ENCODE peak calls at places on chromosomes 2 and 18, in nine cellular contexts. H is NCI-H524 treated with DMSO at 0.1 percent for 48 hours; R is progenitor cell of endocrine pancreas; K is Calu3; O is left kidney; B is activated CD4-positive, alpha-beta memory T cell treated with anti-CD3 and anti-CD28 coated beads, Interleukin-2, amount 10 ng/mL, durations not matched to agents 7 days and 5 days; C is hippocampal formation; Z is cardiac muscle cell; E is posterior cingulate gyrus. M is an unnamed sample.

GRCh38 chr2:188675391-188676011 is 298.7 kb upstream of the COL3A1 start:
- DNase-seq in H (no peak), R (no peak), K (no peak), O (no peak), B (no peak), C (no peak), Z (no peak), E (no peak), M (no peak)

GRCh38 chr2:40955635-40956034 is 503.7 kb upstream of the SLC8A1 start:
- DNase-seq in H (peak), R (no peak), K (no peak), O (no peak), B (no peak), C (no peak), Z (peak), E (no peak), M (no peak)

GRCh38 chr2:1245193-1245592 is 168.1 kb upstream of the TPO start:
- DNase-seq in H (no peak), R (no peak), K (no peak), O (no peak), B (no peak), C (no peak), Z (no peak), E (no peak), M (no peak)

GRCh38 chr2:148670773-148671172 is 26.2 kb downstream of the EPC2 start:
- DNase-seq in H (no peak), R (no peak), K (no peak), O (no peak), B (no peak), C (no peak), Z (no peak), E (no peak), M (no peak)

GRCh38 chr18:29164020-29164706 is 987.2 kb upstream of the CDH2 start:
- DNase-seq in H (no peak), R (no peak), K (no peak), O (no peak), B (no peak), C (no peak), Z (no peak), E (no peak), M (no peak)

GRCh38 chr2:58767833-58768726 is 527.0 kb upstream of the FANCL start:
- DNase-seq in H (peak), R (no peak), K (no peak), O (no peak), B (no peak), C (no peak), Z (no peak), E (no peak), M (no peak)

GRCh38 chr2:10402652-10403215 is 45.4 kb downstream of the ODC1 start:
- DNase-seq in H (no peak), R (no peak), K (no peak), O (no peak), B (no peak), C (no peak), Z (no peak), E (no peak), M (no peak)

GRCh38 chr2:75292826-75293225 is 93.5 kb upstream of the TACR1 start:
- DNase-seq in H (no peak), R (no peak), K (no peak), O (no peak), B (no peak), C (no peak), Z (no peak), E (no peak), M (no peak)

GRCh38 chr2:37809525-37809924 is 115.6 kb upstream of the RMDN2 start:
- DNase-seq in H (no peak), R (no peak), K (peak), O (peak), B (no peak), C (no peak), Z (peak), E (no peak), M (no peak)

GRCh38 chr2:18834341-18834740 is 245.0 kb upstream of the NT5C1B start:
- DNase-seq in H (no peak), R (no peak), K (no peak), O (no peak), B (no peak), C (no peak), Z (no peak), E (no peak), M (no peak)

GRCh38 chr2:64563436-64563938 is 39.4 kb downstream of the AFTPH start:
- DNase-seq in H (no peak), R (no peak), K (no peak), O (no peak), B (no peak), C (no peak), Z (no peak), E (no peak), M (no peak)

GRCh38 chr2:70509565-70509964 is 44.1 kb downstream of the TGFA start:
- DNase-seq in H (peak), R (no peak), K (peak), O (peak), B (no peak), C (no peak), Z (no peak), E (no peak), M (no peak)

GRCh38 chr2:12456293-12457151 is 260.2 kb upstream of the TRIB2 start:
- DNase-seq in H (no peak), R (no peak), K (peak), O (peak), B (peak), C (no peak), Z (peak), E (no peak), M (peak)

GRCh38 chr2:170965446-170966225 is 36.6 kb downstream of the GORASP2 start:
- DNase-seq in H (no peak), R (no peak), K (no peak), O (no peak), B (no peak), C (no peak), Z (no peak), E (no peak), M (no peak)

GRCh38 chr2:66434679-66435548 is at the start of gene MEIS1:
- DNase-seq in H (peak), R (peak), K (peak), O (peak), B (peak), C (peak), Z (peak), E (peak), M (peak)

GRCh38 chr2:102037681-102038080 is 45.9 kb downstream of the IL1R2 start:
- DNase-seq in H (no peak), R (no peak), K (no peak), O (no peak), B (no peak), C (no peak), Z (no peak), E (no peak), M (no peak)

GRCh38 chr2:9519250-9519649 is 36.4 kb downstream of the ADAM17 start:
- DNase-seq in H (no peak), R (no peak), K (no peak), O (no peak), B (no peak), C (no peak), Z (no peak), E (no peak), M (no peak)

GRCh38 chr2:187654535-187654934 is 100.3 kb upstream of the TFPI start:
- DNase-seq in H (peak), R (no peak), K (peak), O (no peak), B (no peak), C (no peak), Z (no peak), E (no peak), M (no peak)

GRCh38 chr2:105272176-105272575 is 30.6 kb downstream of the GPR45 start:
- DNase-seq in H (no peak), R (no peak), K (no peak), O (no peak), B (no peak), C (no peak), Z (no peak), E (no peak), M (no peak)

GRCh38 chr18:56402872-56403516 is 235.4 kb downstream of the TXNL1 start:
- DNase-seq in H (no peak), R (no peak), K (no peak), O (no peak), B (no peak), C (no peak), Z (no peak), E (no peak), M (no peak)

GRCh38 chr18:50429207-50429948 is 54.5 kb downstream of the SKA1 start:
- DNase-seq in H (no peak), R (no peak), K (peak), O (peak), B (no peak), C (no peak), Z (peak), E (no peak), M (no peak)

GRCh38 chr2:201924453-201924852 is 109.2 kb upstream of the FZD7 start:
- DNase-seq in H (no peak), R (no peak), K (no peak), O (no peak), B (no peak), C (no peak), Z (no peak), E (no peak), M (no peak)

GRCh38 chr2:241941691-241942301 is 72.3 kb downstream of the RTP5 start:
- DNase-seq in H (no peak), R (no peak), K (no peak), O (no peak), B (no peak), C (no peak), Z (no peak), E (peak), M (no peak)

GRCh38 chr18:73156117-73156516 is 288.3 kb upstream of the NETO1 start:
- DNase-seq in H (no peak), R (no peak), K (no peak), O (no peak), B (no peak), C (no peak), Z (no peak), E (no peak), M (no peak)

GRCh38 chr18:56085561-56085960 is 497.6 kb upstream of the TCF4 start:
- DNase-seq in H (no peak), R (no peak), K (no peak), O (no peak), B (no peak), C (no peak), Z (no peak), E (no peak), M (no peak)

GRCh38 chr2:187466129-187466792 is 18.2 kb upstream of the CALCRL start:
- DNase-seq in H (peak), R (no peak), K (no peak), O (no peak), B (no peak), C (no peak), Z (no peak), E (no peak), M (no peak)

GRCh38 chr18:36158261-36158867 is 28.7 kb downstream of the ELP2 start:
- DNase-seq in H (no peak), R (no peak), K (no peak), O (no peak), B (no peak), C (no peak), Z (no peak), E (no peak), M (no peak)

GRCh38 chr2:237149425-237149824 is 63.7 kb downstream of the COPS8 start:
- DNase-seq in H (no peak), R (no peak), K (no peak), O (no peak), B (no peak), C (no peak), Z (no peak), E (no peak), M (no peak)

GRCh38 chr2:54227798-54228197 is 28.2 kb downstream of the TSPYL6 start:
- DNase-seq in H (no peak), R (no peak), K (no peak), O (no peak), B (no peak), C (no peak), Z (no peak), E (no peak), M (no peak)

GRCh38 chr2:144995482-144995881 is 475.6 kb upstream of the ZEB2 start:
- DNase-seq in H (no peak), R (no peak), K (no peak), O (no peak), B (no peak), C (no peak), Z (no peak), E (no peak), M (no peak)

GRCh38 chr2:61727746-61728145 is 126.1 kb downstream of the FAM161A start:
- DNase-seq in H (no peak), R (no peak), K (no peak), O (no peak), B (no peak), C (no peak), Z (no peak), E (no peak), M (no peak)